ENCODE peak calls at places on chromosomes 4 and X, in six cellular contexts. K is naive thymus-derived CD4-positive, alpha-beta T cell; J is aorta; H is pancreas; A is H1; X is GM23338. M is an unnamed sample.

GRCh38 chrX:77014655-77015377 is 432.4 kb upstream of the FGF16 start:
- DNase-seq in K (no peak), J (no peak), H (no peak), A (peak; percentile 43), X (peak; percentile 75), M (no peak)

GRCh38 chr4:150302553-150302952 is 224.3 kb downstream of the DCLK2 start:
- DNase-seq in K (no peak), J (no peak), H (no peak), A (no peak), X (no peak), M (no peak)

GRCh38 chr4:25160714-25161598 is 707 bp upstream of the SEPSECS start:
- DNase-seq in K (no peak), J (no peak), H (no peak), A (no peak), X (no peak), M (no peak)

GRCh38 chrX:137432609-137433008 is 133.3 kb upstream of the ZIC3 start:
- DNase-seq in K (no peak), J (no peak), H (no peak), A (peak; percentile 51), X (peak; percentile 65), M (no peak)

GRCh38 chrX:46849933-46850332 is 13.1 kb downstream of the RP2 start:
- DNase-seq in K (no peak), J (no peak), H (no peak), A (no peak), X (no peak), M (no peak)

GRCh38 chrX:6226646-6227444 is 1.8 kb downstream of the NLGN4X start:
- DNase-seq in K (no peak), J (peak; percentile 70), H (peak; percentile 64), A (peak; percentile 50), X (peak; percentile 33), M (no peak)

GRCh38 chrX:17078031-17078730 is 131.7 kb downstream of the REPS2 start:
- DNase-seq in K (no peak), J (no peak), H (no peak), A (no peak), X (no peak), M (no peak)

GRCh38 chr4:40316333-40316781 is 18.8 kb upstream of the CHRNA9 start:
- DNase-seq in K (peak; percentile 74), J (no peak), H (no peak), A (no peak), X (no peak), M (no peak)

GRCh38 chr4:59223292-59223941 is 1976.7 kb upstream of the ADGRL3 start:
- DNase-seq in K (no peak), J (no peak), H (no peak), A (no peak), X (no peak), M (no peak)

GRCh38 chr4:14841801-14842748 is 160.2 kb upstream of the CPEB2 start:
- DNase-seq in K (no peak), J (peak; percentile 86), H (no peak), A (no peak), X (no peak), M (no peak)

GRCh38 chrX:108230562-108230961 is 139.0 kb downstream of the ATG4A start:
- DNase-seq in K (no peak), J (no peak), H (no peak), A (no peak), X (no peak), M (no peak)

GRCh38 chrX:68146054-68146453 is 287.2 kb downstream of the OPHN1 start:
- DNase-seq in K (no peak), J (no peak), H (no peak), A (no peak), X (peak; percentile 35), M (no peak)

GRCh38 chrX:154354013-154354412 is 20.4 kb downstream of the FLNA start:
- DNase-seq in K (no peak), J (no peak), H (peak; percentile 70), A (no peak), X (no peak), M (no peak)

GRCh38 chr4:156754832-156755570 is 216.6 kb downstream of the PDGFC start:
- DNase-seq in K (no peak), J (no peak), H (no peak), A (no peak), X (no peak), M (no peak)

GRCh38 chrX:78019586-78020483 is 50.4 kb upstream of the PGAM4 start:
- DNase-seq in K (no peak), J (no peak), H (no peak), A (no peak), X (no peak), M (no peak)
- H3K27ac ChIP-seq in K (no peak overlapping the region), J (no peak overlapping the region), H (peak overlapping the region; percentile 70), A (no peak overlapping the region), X (no peak overlapping the region), M (peak overlapping the region; percentile 78)

GRCh38 chr4:105198541-105198940 is 51.9 kb downstream of the TET2 start:
- DNase-seq in K (no peak), J (no peak), H (no peak), A (no peak), X (no peak), M (no peak)

GRCh38 chr4:105194328-105195231 is 47.9 kb downstream of the TET2 start:
- DNase-seq in K (no peak), J (no peak), H (no peak), A (no peak), X (no peak), M (no peak)

GRCh38 chr4:105197777-105198176 is 51.1 kb downstream of the TET2 start:
- DNase-seq in K (no peak), J (no peak), H (no peak), A (no peak), X (no peak), M (no peak)

GRCh38 chr4:105192910-105193309 is 46.2 kb downstream of the TET2 start:
- DNase-seq in K (no peak), J (no peak), H (no peak), A (no peak), X (no peak), M (no peak)

DNA sequence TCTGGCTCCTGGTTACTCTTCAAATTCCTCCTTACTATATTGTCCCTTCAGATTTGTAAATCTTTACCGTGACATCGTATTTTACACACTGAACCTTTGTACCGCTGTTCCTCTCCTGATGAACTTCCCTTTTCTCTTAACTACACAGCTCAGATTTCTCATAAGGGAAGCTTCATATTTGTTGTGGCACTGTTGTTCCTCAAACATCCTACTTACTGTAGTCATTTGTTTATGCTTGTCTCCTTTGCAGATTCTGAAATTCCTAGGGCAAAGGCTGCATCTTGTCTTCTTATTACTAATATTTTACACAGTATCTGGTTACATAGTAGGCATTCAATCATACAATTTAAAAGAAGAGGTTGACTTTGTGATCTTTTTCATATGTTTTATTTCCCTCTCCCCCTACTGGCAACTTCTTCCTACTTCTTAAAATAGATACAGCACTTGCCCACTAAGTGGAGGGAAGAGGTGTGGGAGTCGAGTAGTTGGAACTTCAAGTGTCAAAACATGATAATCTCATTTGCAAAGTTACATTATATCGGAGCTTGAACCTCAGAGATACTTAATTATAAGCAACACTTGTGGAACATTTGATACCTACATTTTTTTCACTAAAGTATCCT is 50.0 kb downstream of the TET2 start:
- DNase-seq in K (no peak), J (no peak), H (no peak), A (no peak), X (peak; percentile 36), M (no peak)
- H3K4me1 ChIP-seq in K (no peaks in the 10 kb centered on the region), J (peaks cover 6% of the 10 kb centered on the region), H (peaks cover 16% of the 10 kb centered on the region), A (no peaks in the 10 kb centered on the region), X (peaks cover 7% of the 10 kb centered on the region), M (no peaks in the 10 kb centered on the region)

GRCh38 chrX:34655496-34656258 is 1.4 kb downstream of the TMEM47 start:
- DNase-seq in K (no peak), J (no peak), H (no peak), A (no peak), X (peak; percentile 30), M (no peak)

GRCh38 chrX:34659575-34659974 is 2.5 kb upstream of the TMEM47 start:
- DNase-seq in K (no peak), J (no peak), H (no peak), A (no peak), X (peak; percentile 64), M (no peak)

GRCh38 chrX:34656842-34657780 is at the start of gene TMEM47:
- DNase-seq in K (no peak), J (peak; percentile 90), H (peak; percentile 84), A (peak; percentile 72), X (peak; percentile 87), M (peak; percentile 52)

GRCh38 chrX:34656467-34656841 is 631 bp downstream of the TMEM47 start:
- DNase-seq in K (no peak), J (peak; percentile 75), H (peak; percentile 53), A (no peak), X (no peak), M (no peak)

GRCh38 chrX:34658316-34658715 is 1.2 kb upstream of the TMEM47 start:
- DNase-seq in K (no peak), J (no peak), H (no peak), A (no peak), X (no peak), M (no peak)
- H3K27ac ChIP-seq in K (no peak overlapping the region), J (no peak overlapping the region), H (no peak overlapping the region), A (no peak overlapping the region), X (no peak overlapping the region), M (no peak overlapping the region)

GRCh38 chrX:19842542-19842941 is 44.9 kb downstream of the SH3KBP1 start:
- DNase-seq in K (no peak), J (no peak), H (no peak), A (no peak), X (no peak), M (no peak)

GRCh38 chrX:19840899-19841648 is 46.3 kb downstream of the SH3KBP1 start:
- DNase-seq in K (peak; percentile 12), J (no peak), H (no peak), A (no peak), X (peak; percentile 71), M (no peak)

GRCh38 chrX:19836337-19836736 is 51.1 kb downstream of the SH3KBP1 start:
- DNase-seq in K (no peak), J (no peak), H (no peak), A (no peak), X (no peak), M (no peak)

GRCh38 chrX:19839770-19840254 is 47.6 kb downstream of the SH3KBP1 start:
- DNase-seq in K (peak; percentile 46), J (no peak), H (no peak), A (no peak), X (no peak), M (no peak)
- H3K4me1 ChIP-seq in K (peaks cover 13% of the 10 kb centered on the region), J (no peaks in the 10 kb centered on the region), H (no peaks in the 10 kb centered on the region), A (peaks cover 3% of the 10 kb centered on the region), X (peaks cover 10% of the 10 kb centered on the region), M (no peaks in the 10 kb centered on the region)

M was measured in breast epithelium.